ENCODE peak calls at places on chromosome 1, in five cellular contexts. P is NCI-H345, J is naive B cell, X is substantia nigra, I is EL. B is an unnamed sample.

GRCh38 chr1:201539561-201540404 is 856 bp downstream of the NAV1 start:
- DNase-seq in J (no peak), P (peak), X (peak), I (peak), B (no peak)

GRCh38 chr1:154990276-154990675 is 3.1 kb upstream of the LENEP start:
- DNase-seq in P (no peak), X (no peak), I (no peak), J (no peak), B (no peak)

GRCh38 chr1:201153474-201154388 is 543 bp downstream of the TMEM9 start:
- DNase-seq in J (no peak), X (no peak), P (peak), I (no peak), B (no peak)

GRCh38 chr1:60981357-60981756 is 101.0 kb upstream of the NFIA start:
- DNase-seq in J (no peak), X (no peak), P (no peak), I (no peak), B (no peak)

GRCh38 chr1:221723918-221724263 is 18.0 kb downstream of the DUSP10 start:
- DNase-seq in J (no peak), I (no peak), P (no peak), X (no peak), B (no peak)

GRCh38 chr1:27581823-27582243 is 22.1 kb downstream of the AHDC1 start:
- DNase-seq in X (no peak), I (no peak), P (no peak), J (no peak), B (no peak)

GRCh38 chr1:163796394-163796821 is 474.7 kb downstream of the NUF2 start:
- DNase-seq in X (no peak), J (no peak), I (peak), P (peak), B (no peak)

GRCh38 chr1:206596319-206596666 is 16.0 kb downstream of the EIF2D start:
- DNase-seq in X (no peak), P (no peak), J (no peak), I (no peak), B (no peak)

GRCh38 chr1:175976865-175977642 is 230.0 kb downstream of the COP1 start:
- DNase-seq in I (peak), J (no peak), P (no peak), X (no peak), B (no peak)

GRCh38 chr1:41455479-41456271 is 28.8 kb downstream of the EDN2 start:
- DNase-seq in P (no peak), I (peak), X (peak), J (no peak), B (no peak)

GRCh38 chr1:206909883-206910318 is 11.8 kb downstream of the FCMR start:
- DNase-seq in P (no peak), X (no peak), J (no peak), I (no peak), B (no peak)

GRCh38 chr1:214548988-214549387 is 2.4 kb downstream of the PTPN14 start:
- DNase-seq in I (peak), P (no peak), X (peak), J (no peak), B (peak)

GRCh38 chr1:39657923-39658485 is 13.9 kb downstream of the NT5C1A start:
- DNase-seq in P (peak), J (peak), I (peak), X (no peak), B (peak)

GRCh38 chr1:170518965-170519364 is 13.0 kb upstream of the GORAB start:
- DNase-seq in P (no peak), J (no peak), X (no peak), I (no peak), B (no peak)

GRCh38 chr1:153990468-153991150 is at the start of gene RPS27:
- DNase-seq in X (peak), P (peak), J (peak), I (peak), B (peak)

B was measured in HT-29.